ENCODE peak calls at places on chromosomes 7 and 10, in five cellular contexts. D is SK-N-SH, H is IMR-90, N is GM12878, V is K562. S is an unnamed sample.

GRCh38 chr7:129782257-129783096 is 170.3 kb downstream of the UBE2H start:
- DNase-seq in D (peak), N (no peak), H (no peak), V (no peak), S (no peak)

GRCh38 chr7:85681241-85681640 is 494.4 kb upstream of the SEMA3D start:
- DNase-seq in V (no peak), D (no peak), N (no peak), H (no peak), S (no peak)

GRCh38 chr10:61904711-61905445 is 3.4 kb downstream of the ARID5B start:
- DNase-seq in N (peak), H (peak), V (peak), D (peak), S (peak)

GRCh38 chr7:22251284-22251683 is 105.7 kb downstream of the RAPGEF5 start:
- DNase-seq in H (no peak), N (no peak), V (no peak), D (no peak), S (no peak)

GRCh38 chr10:44587488-44588140 is 202.7 kb upstream of the CXCL12 start:
- DNase-seq in V (no peak), N (no peak), D (no peak), H (no peak), S (no peak)

GRCh38 chr7:122577449-122578003 is 121.4 kb downstream of the RNF133 start:
- DNase-seq in V (no peak), N (no peak), D (no peak), H (no peak), S (no peak)

GRCh38 chr7:143171697-143172096 is 11.5 kb upstream of the TAS2R39 start:
- DNase-seq in V (no peak), N (no peak), H (no peak), D (no peak), S (no peak)

GRCh38 chr7:84914598-84914997 is 272.3 kb downstream of the SEMA3D start:
- DNase-seq in V (peak), D (no peak), H (no peak), N (no peak), S (peak)

GRCh38 chr10:32961892-32962369 is 3.9 kb upstream of the ITGB1 start:
- DNase-seq in D (no peak), V (peak), H (peak), N (no peak), S (peak)
- TF ChIP-seq MXI1 in D (no peak), V (no peak), H (no peak), N (no peak), S (no peak)

GRCh38 chr10:128437786-128438350 is 311.6 kb upstream of the MKI67 start:
- DNase-seq in H (no peak), D (no peak), V (no peak), N (no peak), S (no peak)
- TF ChIP-seq MXI1 in H (no peak), D (no peak), V (no peak), N (no peak), S (no peak)

GRCh38 chr7:4797858-4798705 is 22.7 kb downstream of the AP5Z1 start:
- DNase-seq in H (peak), V (peak), D (peak), N (no peak), S (peak)
- TF ChIP-seq MXI1 in H (no peak), V (no peak), D (peak), N (no peak), S (peak)

GRCh38 chr7:8217200-8218068 is 44.5 kb downstream of the ICA1 start:
- DNase-seq in N (peak), H (peak), D (peak), V (peak), S (peak)
- TF ChIP-seq MXI1 in N (no peak), H (no peak), D (no peak), V (no peak), S (no peak)

GRCh38 chr10:15244635-15245197 is 76.2 kb upstream of the NMT2 start:
- DNase-seq in N (no peak), V (peak), D (no peak), H (no peak), S (no peak)

GRCh38 chr10:15245530-15245929 is 77.0 kb upstream of the NMT2 start:
- DNase-seq in N (no peak), H (no peak), V (peak), D (peak), S (peak)
- TF ChIP-seq MXI1 in N (no peak), H (no peak), V (no peak), D (no peak), S (no peak)